ENCODE peak calls at places on chromosomes 13 and 19, in nine cellular contexts. One of them, this sample, is unnamed.

GRCh38 chr13:99220199-99220931 is 19.7 kb downstream of the UBAC2 start:
- ATAC-seq in mucosa of descending colon: peak; percentile 46
- ATAC-seq in lower lobe of right lung: no peak
- ATAC-seq in GM12878: no peak
- ATAC-seq in Panc1: no peak
- ATAC-seq in IMR-90: no peak
- ATAC-seq in K562: peak; percentile 64
- ATAC-seq in heart left ventricle: peak; percentile 58
- ATAC-seq in pancreas: no peak
- ATAC-seq in this sample: no peak

GRCh38 chr19:41872384-41872774 is 4.7 kb upstream of the CD79A start:
- ATAC-seq in mucosa of descending colon: no peak
- ATAC-seq in lower lobe of right lung: no peak
- ATAC-seq in GM12878: no peak
- ATAC-seq in Panc1: peak; percentile 36
- ATAC-seq in IMR-90: no peak
- ATAC-seq in K562: peak; percentile 31
- ATAC-seq in heart left ventricle: no peak
- ATAC-seq in pancreas: no peak
- ATAC-seq in this sample: no peak

GRCh38 chr13:106373304-106373988 is 162.0 kb downstream of the EFNB2 start:
- ATAC-seq in mucosa of descending colon: peak; percentile 61
- ATAC-seq in lower lobe of right lung: peak; percentile 24
- ATAC-seq in GM12878: peak; percentile 73
- ATAC-seq in Panc1: no peak
- ATAC-seq in IMR-90: peak; percentile 18
- ATAC-seq in K562: no peak
- ATAC-seq in heart left ventricle: no peak
- ATAC-seq in pancreas: no peak
- ATAC-seq in this sample: no peak

GRCh38 chr13:114227528-114227927 is 7.2 kb upstream of the CDC16 start:
- ATAC-seq in mucosa of descending colon: no peak
- ATAC-seq in lower lobe of right lung: no peak
- ATAC-seq in GM12878: no peak
- ATAC-seq in Panc1: no peak
- ATAC-seq in IMR-90: no peak
- ATAC-seq in K562: no peak
- ATAC-seq in heart left ventricle: no peak
- ATAC-seq in pancreas: no peak
- ATAC-seq in this sample: no peak

GRCh38 chr13:96994030-96994848 is at the start of gene OXGR1:
- ATAC-seq in mucosa of descending colon: peak; percentile 62
- ATAC-seq in lower lobe of right lung: peak; percentile 44
- ATAC-seq in GM12878: no peak
- ATAC-seq in Panc1: peak; percentile 70
- ATAC-seq in IMR-90: peak; percentile 44
- ATAC-seq in K562: peak; percentile 77
- ATAC-seq in heart left ventricle: peak; percentile 44
- ATAC-seq in pancreas: peak; percentile 66
- ATAC-seq in this sample: peak; percentile 51

GRCh38 chr13:98443329-98443728 is 133.6 kb downstream of the STK24 start:
- ATAC-seq in mucosa of descending colon: peak; percentile 3
- ATAC-seq in lower lobe of right lung: no peak
- ATAC-seq in GM12878: no peak
- ATAC-seq in Panc1: peak; percentile 49
- ATAC-seq in IMR-90: peak; percentile 73
- ATAC-seq in K562: no peak
- ATAC-seq in heart left ventricle: no peak
- ATAC-seq in pancreas: no peak
- ATAC-seq in this sample: no peak

GRCh38 chr19:51024924-51025323 is 1.5 kb downstream of the KLK11 start:
- ATAC-seq in mucosa of descending colon: no peak
- ATAC-seq in lower lobe of right lung: no peak
- ATAC-seq in GM12878: no peak
- ATAC-seq in Panc1: no peak
- ATAC-seq in IMR-90: no peak
- ATAC-seq in K562: no peak
- ATAC-seq in heart left ventricle: no peak
- ATAC-seq in pancreas: no peak
- ATAC-seq in this sample: no peak

GRCh38 chr13:40981361-40981760 is 37.8 kb downstream of the ELF1 start:
- ATAC-seq in mucosa of descending colon: no peak
- ATAC-seq in lower lobe of right lung: peak; percentile 46
- ATAC-seq in GM12878: peak; percentile 13
- ATAC-seq in Panc1: no peak
- ATAC-seq in IMR-90: no peak
- ATAC-seq in K562: peak; percentile 56
- ATAC-seq in heart left ventricle: peak; percentile 58
- ATAC-seq in pancreas: no peak
- ATAC-seq in this sample: peak; percentile 57

GRCh38 chr19:907183-907853 is 5.7 kb downstream of the R3HDM4 start:
- ATAC-seq in mucosa of descending colon: no peak
- ATAC-seq in lower lobe of right lung: no peak
- ATAC-seq in GM12878: peak; percentile 67
- ATAC-seq in Panc1: no peak
- ATAC-seq in IMR-90: no peak
- ATAC-seq in K562: peak; percentile 82
- ATAC-seq in heart left ventricle: no peak
- ATAC-seq in pancreas: no peak
- ATAC-seq in this sample: no peak

GRCh38 chr13:113086031-113086750 is 19.4 kb upstream of the F7 start:
- ATAC-seq in mucosa of descending colon: no peak
- ATAC-seq in lower lobe of right lung: no peak
- ATAC-seq in GM12878: no peak
- ATAC-seq in Panc1: peak; percentile 28
- ATAC-seq in IMR-90: peak; percentile 35
- ATAC-seq in K562: peak; percentile 70
- ATAC-seq in heart left ventricle: no peak
- ATAC-seq in pancreas: no peak
- ATAC-seq in this sample: no peak

GRCh38 chr19:46426506-46427162 is 2.1 kb downstream of the PNMA8C start:
- ATAC-seq in mucosa of descending colon: peak; percentile 54
- ATAC-seq in lower lobe of right lung: peak; percentile 85
- ATAC-seq in GM12878: peak; percentile 57
- ATAC-seq in Panc1: peak; percentile 84
- ATAC-seq in IMR-90: peak; percentile 93
- ATAC-seq in K562: peak; percentile 80
- ATAC-seq in heart left ventricle: peak; percentile 85
- ATAC-seq in pancreas: peak; percentile 95
- ATAC-seq in this sample: peak; percentile 57

GRCh38 chr13:76023644-76024043 is 387.5 kb downstream of the LMO7 start:
- ATAC-seq in mucosa of descending colon: no peak
- ATAC-seq in lower lobe of right lung: no peak
- ATAC-seq in GM12878: no peak
- ATAC-seq in Panc1: no peak
- ATAC-seq in IMR-90: peak; percentile 64
- ATAC-seq in K562: no peak
- ATAC-seq in heart left ventricle: no peak
- ATAC-seq in pancreas: no peak
- ATAC-seq in this sample: no peak

GRCh38 chr13:33089311-33089710 is 73.1 kb downstream of the KL start:
- ATAC-seq in mucosa of descending colon: no peak
- ATAC-seq in lower lobe of right lung: no peak
- ATAC-seq in GM12878: no peak
- ATAC-seq in Panc1: no peak
- ATAC-seq in IMR-90: no peak
- ATAC-seq in K562: no peak
- ATAC-seq in heart left ventricle: no peak
- ATAC-seq in pancreas: no peak
- ATAC-seq in this sample: no peak

GRCh38 chr19:31976775-31977536 is 368.5 kb upstream of the ZNF507 start:
- ATAC-seq in mucosa of descending colon: no peak
- ATAC-seq in lower lobe of right lung: no peak
- ATAC-seq in GM12878: no peak
- ATAC-seq in Panc1: no peak
- ATAC-seq in IMR-90: no peak
- ATAC-seq in K562: no peak
- ATAC-seq in heart left ventricle: no peak
- ATAC-seq in pancreas: no peak
- ATAC-seq in this sample: no peak

DNA sequence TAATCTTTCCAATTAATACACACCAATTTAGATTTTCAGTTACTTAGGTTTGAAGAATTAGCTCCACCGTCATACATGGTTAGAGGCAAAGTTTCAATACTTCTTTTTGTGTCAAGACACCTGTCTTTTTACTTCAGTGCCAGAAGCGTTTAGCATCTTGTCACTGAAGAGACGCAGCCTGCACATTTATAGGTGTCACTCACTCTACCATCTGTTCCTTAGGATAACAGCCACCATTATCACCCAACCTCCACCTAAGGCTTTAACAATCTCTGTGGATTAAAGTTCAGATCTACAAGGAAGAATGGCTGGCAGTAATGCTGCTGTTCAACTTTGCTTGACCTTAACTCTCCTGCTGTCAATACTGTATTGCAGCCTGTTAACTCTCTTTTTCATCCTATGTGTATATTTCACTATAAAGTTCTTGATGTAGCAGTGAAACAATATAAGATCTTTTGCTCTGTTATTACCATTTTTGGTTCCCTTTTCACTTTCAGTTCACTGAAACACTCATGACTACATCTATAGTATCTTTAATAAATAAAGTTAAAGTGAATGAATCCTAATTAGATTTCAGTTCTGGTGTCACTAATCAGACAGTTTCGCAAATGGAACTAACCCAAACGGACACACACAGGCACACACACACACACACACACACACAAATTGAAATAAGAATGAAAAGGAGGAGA is 435.6 kb downstream of the PCDH9 start:
- ATAC-seq in mucosa of descending colon: peak; percentile 70
- ATAC-seq in lower lobe of right lung: no peak
- ATAC-seq in GM12878: peak; percentile 87
- ATAC-seq in Panc1: no peak
- ATAC-seq in IMR-90: no peak
- ATAC-seq in K562: peak; percentile 39
- ATAC-seq in heart left ventricle: no peak
- ATAC-seq in pancreas: no peak
- ATAC-seq in this sample: no peak
- H3K4me3 ChIP-seq in mucosa of descending colon: no peak overlapping the region
- H3K4me3 ChIP-seq in lower lobe of right lung: no peak overlapping the region
- H3K4me3 ChIP-seq in GM12878: no peak overlapping the region
- H3K4me3 ChIP-seq in Panc1: no peak overlapping the region
- H3K4me3 ChIP-seq in IMR-90: no peak overlapping the region
- H3K4me3 ChIP-seq in K562: no peak overlapping the region
- H3K4me3 ChIP-seq in heart left ventricle: no peak overlapping the region
- H3K4me3 ChIP-seq in pancreas: no peak overlapping the region
- H3K4me3 ChIP-seq in this sample: no peak overlapping the region

DNA sequence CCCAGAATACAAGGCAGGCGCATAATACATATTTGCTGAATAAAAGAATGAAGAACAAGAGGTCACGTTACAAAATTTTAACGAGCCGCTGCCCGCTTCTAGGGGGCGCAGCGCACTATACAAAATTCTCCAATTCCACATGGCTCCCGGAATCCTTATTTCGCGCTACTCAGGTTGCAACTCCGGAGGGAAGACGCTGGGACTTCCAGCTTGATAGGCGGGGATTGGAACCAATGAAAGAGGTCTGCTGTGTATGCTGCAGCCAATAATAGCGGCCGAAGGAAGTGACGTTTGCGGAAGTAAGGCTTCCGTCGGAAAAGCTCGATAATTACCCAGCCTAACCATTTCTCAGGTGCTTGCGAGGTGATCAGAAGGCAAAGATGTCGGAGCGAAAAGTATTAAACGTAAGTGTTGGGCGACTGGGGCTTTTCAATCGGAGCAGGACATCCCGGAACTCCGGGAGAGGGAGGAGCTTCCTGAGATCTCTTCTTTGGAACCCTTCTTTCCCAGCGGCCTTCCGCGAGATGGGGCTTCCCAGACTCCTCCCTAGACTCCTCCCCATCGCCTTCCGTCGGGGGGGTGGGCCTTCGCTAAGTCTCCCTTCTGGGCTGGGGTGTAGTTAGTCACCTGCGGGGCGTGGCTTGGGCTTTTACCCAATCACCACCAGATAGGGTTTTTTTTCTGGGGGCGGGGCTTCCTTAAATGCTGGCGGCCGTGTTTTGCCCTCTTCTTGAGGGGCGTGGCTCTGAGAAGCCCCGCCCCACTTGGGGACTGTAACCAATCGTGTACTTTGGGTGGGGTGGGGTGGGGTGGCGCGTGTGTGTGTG is at the start of gene YJU2:
- ATAC-seq in mucosa of descending colon: peak; percentile 99
- ATAC-seq in lower lobe of right lung: peak; percentile 99
- ATAC-seq in GM12878: peak; percentile 98
- ATAC-seq in Panc1: peak; percentile 97
- ATAC-seq in IMR-90: peak; percentile 99
- ATAC-seq in K562: peak; percentile 99
- ATAC-seq in heart left ventricle: peak; percentile 99
- ATAC-seq in pancreas: peak; percentile 99
- ATAC-seq in this sample: peak; percentile 98
- TF ChIP-seq CTCF in mucosa of descending colon: no peak
- TF ChIP-seq CTCF in lower lobe of right lung: peak; percentile 45
- TF ChIP-seq CTCF in GM12878: peak; percentile 54
- TF ChIP-seq CTCF in Panc1: no peak
- TF ChIP-seq CTCF in IMR-90: peak; percentile 69
- TF ChIP-seq CTCF in K562: peak; percentile 85
- TF ChIP-seq CTCF in heart left ventricle: peak; percentile 65
- TF ChIP-seq CTCF in pancreas: no peak
- TF ChIP-seq CTCF in this sample: peak; percentile 21

GRCh38 chr13:61146158-61146557 is 269.5 kb downstream of the PCDH20 start:
- ATAC-seq in mucosa of descending colon: no peak
- ATAC-seq in lower lobe of right lung: peak; percentile 12
- ATAC-seq in GM12878: no peak
- ATAC-seq in Panc1: no peak
- ATAC-seq in IMR-90: no peak
- ATAC-seq in K562: no peak
- ATAC-seq in heart left ventricle: no peak
- ATAC-seq in pancreas: no peak
- ATAC-seq in this sample: no peak
- H3K4me3 ChIP-seq in mucosa of descending colon: no peak overlapping the region
- H3K4me3 ChIP-seq in lower lobe of right lung: no peak overlapping the region
- H3K4me3 ChIP-seq in GM12878: no peak overlapping the region
- H3K4me3 ChIP-seq in Panc1: no peak overlapping the region
- H3K4me3 ChIP-seq in IMR-90: no peak overlapping the region
- H3K4me3 ChIP-seq in K562: no peak overlapping the region
- H3K4me3 ChIP-seq in heart left ventricle: no peak overlapping the region
- H3K4me3 ChIP-seq in pancreas: no peak overlapping the region
- H3K4me3 ChIP-seq in this sample: no peak overlapping the region

GRCh38 chr19:43316591-43317319 is 36.7 kb upstream of the CD177 start:
- ATAC-seq in mucosa of descending colon: peak; percentile 63
- ATAC-seq in lower lobe of right lung: no peak
- ATAC-seq in GM12878: no peak
- ATAC-seq in Panc1: peak; percentile 96
- ATAC-seq in IMR-90: peak; percentile 90
- ATAC-seq in K562: peak; percentile 100
- ATAC-seq in heart left ventricle: no peak
- ATAC-seq in pancreas: no peak
- ATAC-seq in this sample: no peak
- TF ChIP-seq CTCF in mucosa of descending colon: no peak
- TF ChIP-seq CTCF in lower lobe of right lung: no peak
- TF ChIP-seq CTCF in GM12878: no peak
- TF ChIP-seq CTCF in Panc1: peak; percentile 73
- TF ChIP-seq CTCF in IMR-90: peak; percentile 55
- TF ChIP-seq CTCF in K562: peak; percentile 89
- TF ChIP-seq CTCF in heart left ventricle: no peak
- TF ChIP-seq CTCF in pancreas: no peak
- TF ChIP-seq CTCF in this sample: no peak

GRCh38 chr19:10586396-10586795 is 716 bp downstream of the AP1M2 start:
- ATAC-seq in mucosa of descending colon: peak; percentile 15
- ATAC-seq in lower lobe of right lung: peak; percentile 13
- ATAC-seq in GM12878: no peak
- ATAC-seq in Panc1: no peak
- ATAC-seq in IMR-90: no peak
- ATAC-seq in K562: no peak
- ATAC-seq in heart left ventricle: no peak
- ATAC-seq in pancreas: peak; percentile 18
- ATAC-seq in this sample: no peak
- H3K4me3 ChIP-seq in mucosa of descending colon: peak overlapping the region; percentile 48
- H3K4me3 ChIP-seq in lower lobe of right lung: peak overlapping the region; percentile 49
- H3K4me3 ChIP-seq in GM12878: no peak overlapping the region
- H3K4me3 ChIP-seq in Panc1: no peak overlapping the region
- H3K4me3 ChIP-seq in IMR-90: no peak overlapping the region
- H3K4me3 ChIP-seq in K562: no peak overlapping the region
- H3K4me3 ChIP-seq in heart left ventricle: no peak overlapping the region
- H3K4me3 ChIP-seq in pancreas: peak overlapping the region; percentile 70
- H3K4me3 ChIP-seq in this sample: no peak overlapping the region

GRCh38 chr13:102508411-102508810 is 88.4 kb upstream of the TPP2 start:
- ATAC-seq in mucosa of descending colon: no peak
- ATAC-seq in lower lobe of right lung: no peak
- ATAC-seq in GM12878: no peak
- ATAC-seq in Panc1: no peak
- ATAC-seq in IMR-90: no peak
- ATAC-seq in K562: no peak
- ATAC-seq in heart left ventricle: no peak
- ATAC-seq in pancreas: no peak
- ATAC-seq in this sample: no peak
- TF ChIP-seq CTCF in mucosa of descending colon: no peak
- TF ChIP-seq CTCF in lower lobe of right lung: no peak
- TF ChIP-seq CTCF in GM12878: no peak
- TF ChIP-seq CTCF in Panc1: no peak
- TF ChIP-seq CTCF in IMR-90: no peak
- TF ChIP-seq CTCF in K562: no peak
- TF ChIP-seq CTCF in heart left ventricle: no peak
- TF ChIP-seq CTCF in pancreas: no peak
- TF ChIP-seq CTCF in this sample: no peak